ENCODE peak calls at places on chromosomes 2 and 18, in seven cellular contexts. V is mucosa of gallbladder, H is amniotic epithelial cell, N is EH, R is pancreas, F is GDM1, T is NCI-H1105. O is an unnamed sample.

GRCh38 chr2:27263287-27264252 is 723 bp upstream of the SLC30A3 start:
- DNase-seq in V (no peak), H (no peak), N (no peak), R (no peak), F (no peak), T (peak), O (no peak)

GRCh38 chr2:217103752-217104540 is 244.1 kb upstream of the TNP1 start:
- DNase-seq in V (no peak), H (peak), N (peak), R (no peak), F (no peak), T (no peak), O (no peak)

GRCh38 chr2:12055219-12055618 is 308.8 kb downstream of the LPIN1 start:
- DNase-seq in V (no peak), H (no peak), N (no peak), R (no peak), F (no peak), T (no peak), O (no peak)

GRCh38 chr2:61182059-61182383 is 20.0 kb downstream of the C2orf74 start:
- DNase-seq in V (no peak), H (no peak), N (no peak), R (no peak), F (no peak), T (no peak), O (no peak)

GRCh38 chr18:75100832-75101630 is 107.9 kb downstream of the PTGR3 start:
- DNase-seq in V (no peak), H (no peak), N (no peak), R (no peak), F (no peak), T (no peak), O (no peak)

GRCh38 chr2:171210864-171211431 is 50.3 kb upstream of the TLK1 start:
- DNase-seq in V (no peak), H (no peak), N (peak), R (no peak), F (peak), T (no peak), O (no peak)

GRCh38 chr2:138942466-138942865 is 162.3 kb upstream of the NXPH2 start:
- DNase-seq in V (peak), H (no peak), N (no peak), R (no peak), F (no peak), T (no peak), O (no peak)

GRCh38 chr2:7031424-7032245 is 114.4 kb downstream of the RNF144A start:
- DNase-seq in V (peak), H (peak), N (no peak), R (peak), F (no peak), T (peak), O (peak)

GRCh38 chr18:78920436-78921138 is 59.0 kb upstream of the SALL3 start:
- DNase-seq in V (no peak), H (no peak), N (no peak), R (no peak), F (no peak), T (no peak), O (no peak)

GRCh38 chr2:101806123-101806522 is 108.6 kb downstream of the MAP4K4 start:
- DNase-seq in V (no peak), H (peak), N (peak), R (no peak), F (no peak), T (no peak), O (no peak)

GRCh38 chr2:161172901-161173540 is 12.8 kb downstream of the TANK start:
- DNase-seq in V (no peak), H (no peak), N (no peak), R (no peak), F (no peak), T (no peak), O (no peak)

GRCh38 chr2:43041661-43042360 is 184.6 kb downstream of the ZFP36L2 start:
- DNase-seq in V (no peak), H (peak), N (peak), R (no peak), F (peak), T (no peak), O (no peak)

GRCh38 chr2:94956797-94957391 is 68.6 kb upstream of the MAL start:
- DNase-seq in V (no peak), H (peak), N (peak), R (peak), F (no peak), T (peak), O (peak)

GRCh38 chr2:26621469-26622199 is 19.5 kb downstream of the CIB4 start:
- DNase-seq in V (no peak), H (no peak), N (peak), R (no peak), F (no peak), T (no peak), O (no peak)

GRCh38 chr2:24671230-24671629 is 122.0 kb downstream of the PTRHD1 start:
- DNase-seq in V (no peak), H (no peak), N (no peak), R (no peak), F (no peak), T (no peak), O (no peak)

GRCh38 chr2:62941413-62941812 is 109.2 kb upstream of the OTX1 start:
- DNase-seq in V (no peak), H (no peak), N (no peak), R (no peak), F (no peak), T (no peak), O (no peak)

GRCh38 chr2:163801499-163801893 is 65.7 kb upstream of the FIGN start:
- DNase-seq in V (no peak), H (no peak), N (no peak), R (no peak), F (no peak), T (no peak), O (no peak)

GRCh38 chr2:68390600-68390999 is 25.5 kb downstream of the PLEK start:
- DNase-seq in V (no peak), H (no peak), N (no peak), R (no peak), F (no peak), T (no peak), O (no peak)

GRCh38 chr2:224722777-224723176 is 6.6 kb upstream of the CCDC195 start:
- DNase-seq in V (no peak), H (no peak), N (no peak), R (no peak), F (no peak), T (no peak), O (no peak)

GRCh38 chr2:32108111-32108510 is 44.8 kb downstream of the SPAST start:
- DNase-seq in V (no peak), H (no peak), N (no peak), R (no peak), F (no peak), T (no peak), O (no peak)

GRCh38 chr2:44087037-44087713 is 81.5 kb upstream of the PPM1B start:
- DNase-seq in V (peak), H (peak), N (peak), R (peak), F (peak), T (peak), O (peak)